ENCODE peak calls at places on chromosomes 3 and 15, in seven cellular contexts. One of them, this sample, is unnamed.

GRCh38 chr3:176663819-176664218 is 533.5 kb downstream of the TBL1XR1 start:
- DNase-seq in OCI-LY7: peak; percentile 20
- DNase-seq in upper lobe of right lung: no peak
- DNase-seq in keratinocyte: no peak
- DNase-seq in HepG2: peak; percentile 36
- DNase-seq in ovary: no peak
- DNase-seq in MM.1S: peak; percentile 72
- DNase-seq in this sample: no peak

GRCh38 chr3:155281892-155282291 is 11.6 kb downstream of the STRIT1 start:
- DNase-seq in OCI-LY7: no peak
- DNase-seq in upper lobe of right lung: no peak
- DNase-seq in keratinocyte: no peak
- DNase-seq in HepG2: no peak
- DNase-seq in ovary: no peak
- DNase-seq in MM.1S: no peak
- DNase-seq in this sample: no peak

GRCh38 chr3:46027736-46028397 is 584 bp upstream of the XCR1 start:
- DNase-seq in OCI-LY7: peak; percentile 13
- DNase-seq in upper lobe of right lung: no peak
- DNase-seq in keratinocyte: no peak
- DNase-seq in HepG2: no peak
- DNase-seq in ovary: no peak
- DNase-seq in MM.1S: peak; percentile 71
- DNase-seq in this sample: no peak

GRCh38 chr15:59300618-59301139 is 72.0 kb downstream of the MYO1E start:
- DNase-seq in OCI-LY7: no peak
- DNase-seq in upper lobe of right lung: no peak
- DNase-seq in keratinocyte: peak; percentile 26
- DNase-seq in HepG2: no peak
- DNase-seq in ovary: no peak
- DNase-seq in MM.1S: no peak
- DNase-seq in this sample: no peak

GRCh38 chr15:67824900-67825879 is at the start of gene SKOR1:
- DNase-seq in OCI-LY7: no peak
- DNase-seq in upper lobe of right lung: peak; percentile 65
- DNase-seq in keratinocyte: no peak
- DNase-seq in HepG2: no peak
- DNase-seq in ovary: no peak
- DNase-seq in MM.1S: no peak
- DNase-seq in this sample: no peak

GRCh38 chr3:104133630-104134029 is 1233.1 kb upstream of the ALCAM start:
- DNase-seq in OCI-LY7: no peak
- DNase-seq in upper lobe of right lung: no peak
- DNase-seq in keratinocyte: no peak
- DNase-seq in HepG2: no peak
- DNase-seq in ovary: no peak
- DNase-seq in MM.1S: no peak
- DNase-seq in this sample: no peak

GRCh38 chr15:74378853-74379252 is 11.4 kb upstream of the CYP11A1 start:
- DNase-seq in OCI-LY7: no peak
- DNase-seq in upper lobe of right lung: no peak
- DNase-seq in keratinocyte: no peak
- DNase-seq in HepG2: no peak
- DNase-seq in ovary: no peak
- DNase-seq in MM.1S: no peak
- DNase-seq in this sample: no peak

GRCh38 chr3:12058408-12058807 is 54.2 kb downstream of the SYN2 start:
- DNase-seq in OCI-LY7: no peak
- DNase-seq in upper lobe of right lung: no peak
- DNase-seq in keratinocyte: no peak
- DNase-seq in HepG2: no peak
- DNase-seq in ovary: no peak
- DNase-seq in MM.1S: no peak
- DNase-seq in this sample: no peak

GRCh38 chr3:157436583-157437300 is at the start of gene PTX3:
- DNase-seq in OCI-LY7: no peak
- DNase-seq in upper lobe of right lung: peak; percentile 70
- DNase-seq in keratinocyte: no peak
- DNase-seq in HepG2: no peak
- DNase-seq in ovary: no peak
- DNase-seq in MM.1S: no peak
- DNase-seq in this sample: no peak

GRCh38 chr15:75809986-75810750 is 33.1 kb upstream of the UBE2Q2 start:
- DNase-seq in OCI-LY7: peak; percentile 19
- DNase-seq in upper lobe of right lung: no peak
- DNase-seq in keratinocyte: peak; percentile 28
- DNase-seq in HepG2: peak; percentile 44
- DNase-seq in ovary: no peak
- DNase-seq in MM.1S: peak; percentile 33
- DNase-seq in this sample: no peak

GRCh38 chr15:38878026-38878425 is 313.4 kb upstream of the RASGRP1 start:
- DNase-seq in OCI-LY7: no peak
- DNase-seq in upper lobe of right lung: no peak
- DNase-seq in keratinocyte: no peak
- DNase-seq in HepG2: no peak
- DNase-seq in ovary: no peak
- DNase-seq in MM.1S: no peak
- DNase-seq in this sample: no peak

GRCh38 chr3:125143538-125143937 is 69.0 kb downstream of the SLC12A8 start:
- DNase-seq in OCI-LY7: no peak
- DNase-seq in upper lobe of right lung: no peak
- DNase-seq in keratinocyte: no peak
- DNase-seq in HepG2: no peak
- DNase-seq in ovary: no peak
- DNase-seq in MM.1S: no peak
- DNase-seq in this sample: no peak

DNA sequence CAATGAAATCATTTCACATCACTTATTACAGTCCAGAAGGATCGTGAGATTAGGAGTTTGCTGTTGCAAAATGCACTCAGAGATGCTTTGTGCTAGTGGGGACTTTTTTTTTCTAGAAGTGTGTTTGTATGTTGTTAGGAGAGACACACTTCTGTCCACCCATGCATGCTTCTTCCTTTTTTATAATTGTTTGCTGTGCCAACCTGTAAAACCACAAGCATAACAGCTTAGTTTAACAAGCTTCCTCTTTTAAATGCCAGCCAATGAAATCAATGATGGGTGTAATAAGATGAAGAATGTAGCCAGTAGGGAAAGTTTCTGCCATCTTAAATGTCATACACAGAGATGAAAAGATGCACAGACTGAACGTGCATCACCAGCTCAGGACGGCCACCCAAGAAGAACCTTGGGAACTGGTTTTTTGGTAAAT is 305.6 kb upstream of the STT3B start:
- DNase-seq in OCI-LY7: peak; percentile 96
- DNase-seq in upper lobe of right lung: no peak
- DNase-seq in keratinocyte: no peak
- DNase-seq in HepG2: no peak
- DNase-seq in ovary: no peak
- DNase-seq in MM.1S: no peak
- DNase-seq in this sample: no peak
- H3K4me1 ChIP-seq in OCI-LY7: peaks cover 98% of the 10 kb centered on the region
- H3K4me1 ChIP-seq in upper lobe of right lung: no peaks in the 10 kb centered on the region
- H3K4me1 ChIP-seq in keratinocyte: no peaks in the 10 kb centered on the region
- H3K4me1 ChIP-seq in HepG2: no peaks in the 10 kb centered on the region
- H3K4me1 ChIP-seq in ovary: no peaks in the 10 kb centered on the region
- H3K4me1 ChIP-seq in MM.1S: no peaks in the 10 kb centered on the region
- H3K4me1 ChIP-seq in this sample: peaks cover 19% of the 10 kb centered on the region

GRCh38 chr15:20355256-20355868 is 186.2 kb downstream of the GOLGA6L6 start:
- DNase-seq in OCI-LY7: no peak
- DNase-seq in upper lobe of right lung: peak; percentile 69
- DNase-seq in keratinocyte: no peak
- DNase-seq in HepG2: no peak
- DNase-seq in ovary: no peak
- DNase-seq in MM.1S: no peak
- DNase-seq in this sample: no peak

GRCh38 chr15:20358781-20359414 is 182.7 kb downstream of the GOLGA6L6 start:
- DNase-seq in OCI-LY7: no peak
- DNase-seq in upper lobe of right lung: no peak
- DNase-seq in keratinocyte: no peak
- DNase-seq in HepG2: no peak
- DNase-seq in ovary: no peak
- DNase-seq in MM.1S: no peak
- DNase-seq in this sample: no peak

GRCh38 chr15:20358066-20358780 is 183.4 kb downstream of the GOLGA6L6 start:
- DNase-seq in OCI-LY7: no peak
- DNase-seq in upper lobe of right lung: peak; percentile 77
- DNase-seq in keratinocyte: no peak
- DNase-seq in HepG2: no peak
- DNase-seq in ovary: no peak
- DNase-seq in MM.1S: no peak
- DNase-seq in this sample: peak; percentile 66

GRCh38 chr15:20356444-20357138 is 185.0 kb downstream of the GOLGA6L6 start:
- DNase-seq in OCI-LY7: peak; percentile 59
- DNase-seq in upper lobe of right lung: peak; percentile 79
- DNase-seq in keratinocyte: no peak
- DNase-seq in HepG2: peak; percentile 45
- DNase-seq in ovary: peak; percentile 72
- DNase-seq in MM.1S: peak; percentile 83
- DNase-seq in this sample: peak; percentile 73

GRCh38 chr15:20357139-20358065 is 184.2 kb downstream of the GOLGA6L6 start:
- DNase-seq in OCI-LY7: no peak
- DNase-seq in upper lobe of right lung: peak; percentile 76
- DNase-seq in keratinocyte: no peak
- DNase-seq in HepG2: no peak
- DNase-seq in ovary: no peak
- DNase-seq in MM.1S: no peak
- DNase-seq in this sample: peak; percentile 59
- H3K9me3 ChIP-seq in OCI-LY7: no peaks in the 10 kb centered on the region
- H3K9me3 ChIP-seq in upper lobe of right lung: no peaks in the 10 kb centered on the region
- H3K9me3 ChIP-seq in keratinocyte: peaks cover 67% of the 10 kb centered on the region
- H3K9me3 ChIP-seq in HepG2: no peaks in the 10 kb centered on the region
- H3K9me3 ChIP-seq in ovary: no peaks in the 10 kb centered on the region
- H3K9me3 ChIP-seq in MM.1S: no peaks in the 10 kb centered on the region
- H3K9me3 ChIP-seq in this sample: no peaks in the 10 kb centered on the region

GRCh38 chr3:17140670-17141505 is 256.1 kb downstream of the PLCL2 start:
- DNase-seq in OCI-LY7: peak; percentile 14
- DNase-seq in upper lobe of right lung: no peak
- DNase-seq in keratinocyte: no peak
- DNase-seq in HepG2: no peak
- DNase-seq in ovary: no peak
- DNase-seq in MM.1S: no peak
- DNase-seq in this sample: no peak
- TF ChIP-seq CTCF in OCI-LY7: peak; percentile 26
- TF ChIP-seq CTCF in upper lobe of right lung: no peak
- TF ChIP-seq CTCF in keratinocyte: no peak
- TF ChIP-seq CTCF in HepG2: peak; percentile 39
- TF ChIP-seq CTCF in ovary: no peak
- TF ChIP-seq CTCF in MM.1S: no peak
- TF ChIP-seq CTCF in this sample: no peak

GRCh38 chr3:53167418-53168174 is 6.6 kb downstream of the PRKCD start:
- DNase-seq in OCI-LY7: peak; percentile 51
- DNase-seq in upper lobe of right lung: no peak
- DNase-seq in keratinocyte: no peak
- DNase-seq in HepG2: no peak
- DNase-seq in ovary: no peak
- DNase-seq in MM.1S: no peak
- DNase-seq in this sample: no peak

GRCh38 chr3:53168175-53168923 is 7.3 kb downstream of the PRKCD start:
- DNase-seq in OCI-LY7: no peak
- DNase-seq in upper lobe of right lung: no peak
- DNase-seq in keratinocyte: no peak
- DNase-seq in HepG2: no peak
- DNase-seq in ovary: no peak
- DNase-seq in MM.1S: no peak
- DNase-seq in this sample: peak; percentile 73

GRCh38 chr3:53164911-53165310 is 3.9 kb downstream of the PRKCD start:
- DNase-seq in OCI-LY7: no peak
- DNase-seq in upper lobe of right lung: no peak
- DNase-seq in keratinocyte: no peak
- DNase-seq in HepG2: no peak
- DNase-seq in ovary: no peak
- DNase-seq in MM.1S: no peak
- DNase-seq in this sample: no peak

GRCh38 chr3:53166781-53167291 is 5.8 kb downstream of the PRKCD start:
- DNase-seq in OCI-LY7: no peak
- DNase-seq in upper lobe of right lung: peak; percentile 88
- DNase-seq in keratinocyte: no peak
- DNase-seq in HepG2: no peak
- DNase-seq in ovary: peak; percentile 36
- DNase-seq in MM.1S: no peak
- DNase-seq in this sample: peak; percentile 85

GRCh38 chr3:53166206-53166605 is 5.2 kb downstream of the PRKCD start:
- DNase-seq in OCI-LY7: no peak
- DNase-seq in upper lobe of right lung: no peak
- DNase-seq in keratinocyte: no peak
- DNase-seq in HepG2: no peak
- DNase-seq in ovary: no peak
- DNase-seq in MM.1S: no peak
- DNase-seq in this sample: no peak
- H3K4me1 ChIP-seq in OCI-LY7: peaks cover 84% of the 10 kb centered on the region
- H3K4me1 ChIP-seq in upper lobe of right lung: peaks cover 54% of the 10 kb centered on the region
- H3K4me1 ChIP-seq in keratinocyte: peaks cover 19% of the 10 kb centered on the region
- H3K4me1 ChIP-seq in HepG2: peaks cover 73% of the 10 kb centered on the region
- H3K4me1 ChIP-seq in ovary: peaks cover 5% of the 10 kb centered on the region
- H3K4me1 ChIP-seq in MM.1S: peaks cover 42% of the 10 kb centered on the region
- H3K4me1 ChIP-seq in this sample: peaks cover 77% of the 10 kb centered on the region

GRCh38 chr15:21267686-21268395 is 172.5 kb downstream of the POTEB3 start:
- DNase-seq in OCI-LY7: no peak
- DNase-seq in upper lobe of right lung: no peak
- DNase-seq in keratinocyte: no peak
- DNase-seq in HepG2: no peak
- DNase-seq in ovary: no peak
- DNase-seq in MM.1S: peak; percentile 5
- DNase-seq in this sample: no peak
- H3K9me3 ChIP-seq in OCI-LY7: no peaks in the 10 kb centered on the region
- H3K9me3 ChIP-seq in upper lobe of right lung: no peaks in the 10 kb centered on the region
- H3K9me3 ChIP-seq in keratinocyte: peaks cover 8% of the 10 kb centered on the region
- H3K9me3 ChIP-seq in HepG2: no peaks in the 10 kb centered on the region
- H3K9me3 ChIP-seq in ovary: no peaks in the 10 kb centered on the region
- H3K9me3 ChIP-seq in MM.1S: no peaks in the 10 kb centered on the region
- H3K9me3 ChIP-seq in this sample: no peaks in the 10 kb centered on the region

This sample was measured in lower lobe of right lung.